ENCODE peak calls at places on chromosomes 3 and 15, in five cellular contexts. L is effector CD4-positive, alpha-beta T cell; T is stimulated activated naive CD8-positive, alpha-beta T cell treated with anti-CD3 and anti-CD28 coated beads, Interleukin-15, Interleukin-2, amounts not matched to agents 100 U/mL and 50 U/mL, for 24 hours; R is astrocyte; J is type B pancreatic cell. P is an unnamed sample.
A peak's percentile ranks its signal among the peaks of the same experiment; 100 is the strongest.

GRCh38 chr15:64686130-64686735 is 89.2 kb downstream of the RBPMS2 start:
- DNase-seq in R (peak; percentile 18), J (no peak), L (peak; percentile 17), T (no peak), P (peak; percentile 30)

GRCh38 chr3:191997093-191997492 is 536.1 kb downstream of the PYDC2 start:
- DNase-seq in R (no peak), J (no peak), L (no peak), T (no peak), P (no peak)

GRCh38 chr15:42608110-42608531 is 32.7 kb downstream of the STARD9 start:
- DNase-seq in L (no peak), J (no peak), T (peak; percentile 64), R (peak; percentile 69), P (peak; percentile 1)

GRCh38 chr3:138092023-138092422 is 23.4 kb downstream of the DZIP1L start:
- DNase-seq in J (no peak), L (no peak), R (peak; percentile 59), T (no peak), P (peak; percentile 87)

GRCh38 chr15:70795311-70795665 is 31.9 kb upstream of the UACA start:
- DNase-seq in L (no peak), J (no peak), R (peak; percentile 97), T (no peak), P (peak; percentile 85)

GRCh38 chr3:132205609-132206008 is 111.6 kb upstream of the ACP3 start:
- DNase-seq in R (no peak), T (no peak), J (no peak), L (no peak), P (no peak)

GRCh38 chr15:74265046-74265639 is 29.0 kb downstream of the CCDC33 start:
- DNase-seq in L (no peak), R (peak; percentile 10), T (peak; percentile 20), J (no peak), P (no peak)

GRCh38 chr3:48400824-48401433 is 28.9 kb downstream of the FBXW12 start:
- DNase-seq in J (peak; percentile 56), R (peak; percentile 24), T (peak; percentile 50), L (peak; percentile 55), P (peak; percentile 22)

GRCh38 chr15:90059208-90059985 is 42.9 kb downstream of the IDH2 start:
- DNase-seq in R (no peak), L (peak; percentile 37), T (peak; percentile 89), J (no peak), P (no peak)

GRCh38 chr3:148078659-148079058 is 619.0 kb upstream of the AGTR1 start:
- DNase-seq in L (no peak), R (no peak), J (no peak), T (no peak), P (no peak)

GRCh38 chr3:128397484-128397883 is 69.2 kb downstream of the DNAJB8 start:
- DNase-seq in R (no peak), T (no peak), J (no peak), L (no peak), P (no peak)

GRCh38 chr3:169694117-169694516 is 30.6 kb upstream of the MECOM start:
- DNase-seq in L (no peak), T (no peak), R (peak; percentile 8), J (no peak), P (no peak)

GRCh38 chr15:22947101-22948000 is 32.8 kb downstream of the CYFIP1 start:
- DNase-seq in T (no peak), J (no peak), L (no peak), R (no peak), P (no peak)

GRCh38 chr3:4849739-4850138 is 129.5 kb upstream of the BHLHE40 start:
- DNase-seq in R (no peak), T (no peak), L (no peak), J (no peak), P (no peak)